ENCODE peak calls at places on chromosomes 12 and 14, in ten cellular contexts. N is NCI-H1092; K is psoas muscle; E is mucosa of gallbladder; W is neural progenitor cell; Z is effector CD8-positive, alpha-beta T cell; L is adipocyte; F is T follicular helper cell; A is Caki2; U is ureter. S is an unnamed sample.

GRCh38 chr14:74141703-74142102 is 56.9 kb downstream of the LIN52 start:
- DNase-seq in L (peak; percentile 12), K (no peak), E (no peak), U (no peak), Z (no peak), W (no peak), F (no peak), A (no peak), N (no peak), S (no peak)

GRCh38 chr12:131559517-131560516 is 151.1 kb upstream of the SFSWAP start:
- DNase-seq in F (no peak), K (no peak), U (no peak), N (no peak), W (no peak), Z (no peak), L (no peak), E (no peak), A (peak; percentile 28), S (no peak)

GRCh38 chr12:67667276-67668073 is 18.9 kb downstream of the DYRK2 start:
- DNase-seq in U (peak; percentile 73), E (peak; percentile 64), W (no peak), Z (no peak), A (no peak), L (no peak), N (no peak), K (peak; percentile 67), F (no peak), S (no peak)

GRCh38 chr12:11801643-11802042 is 152.2 kb downstream of the ETV6 start:
- DNase-seq in K (no peak), U (no peak), N (no peak), F (no peak), L (no peak), Z (no peak), E (no peak), W (no peak), A (peak; percentile 76), S (no peak)

GRCh38 chr14:81970307-81970706 is 436.7 kb upstream of the SEL1L start:
- DNase-seq in L (no peak), Z (no peak), U (no peak), E (no peak), F (no peak), W (no peak), A (no peak), N (no peak), K (no peak), S (no peak)

GRCh38 chr12:123397400-123397799 is 13.5 kb downstream of the KMT5A start:
- DNase-seq in A (no peak), W (no peak), K (no peak), F (no peak), L (no peak), N (no peak), U (no peak), E (no peak), Z (no peak), S (no peak)

GRCh38 chr12:40515041-40515825 is 177.0 kb upstream of the CNTN1 start:
- DNase-seq in A (no peak), U (no peak), Z (no peak), K (no peak), F (no peak), W (peak; percentile 46), E (no peak), N (no peak), L (peak; percentile 7), S (no peak)

GRCh38 chr14:87494010-87494409 is 499.0 kb downstream of the GALC start:
- DNase-seq in Z (no peak), A (peak; percentile 5), K (no peak), N (no peak), E (no peak), W (no peak), U (no peak), F (no peak), L (no peak), S (no peak)

GRCh38 chr12:95529693-95530225 is 21.5 kb downstream of the USP44 start:
- DNase-seq in L (peak; percentile 68), E (no peak), N (no peak), U (no peak), F (no peak), W (no peak), K (no peak), Z (no peak), A (no peak), S (no peak)

GRCh38 chr12:119036878-119037493 is 55.6 kb downstream of the SRRM4 start:
- DNase-seq in N (peak; percentile 26), U (no peak), Z (no peak), L (no peak), F (no peak), A (peak; percentile 29), W (peak; percentile 66), E (peak; percentile 10), K (no peak), S (peak; percentile 14)

GRCh38 chr12:10012630-10013330 is 2.4 kb downstream of the CLEC12B start:
- DNase-seq in A (no peak), U (no peak), E (no peak), Z (no peak), L (no peak), K (no peak), F (no peak), W (no peak), N (no peak), S (no peak)

GRCh38 chr12:30847259-30847658 is 79.3 kb upstream of the TSPAN11 start:
- DNase-seq in U (no peak), L (peak; percentile 87), A (peak; percentile 39), F (no peak), Z (no peak), W (peak; percentile 83), K (no peak), N (peak; percentile 60), E (no peak), S (no peak)

GRCh38 chr14:66121859-66122258 is 364.3 kb upstream of the CCDC196 start:
- DNase-seq in N (peak; percentile 8), A (no peak), Z (no peak), K (no peak), F (no peak), L (no peak), E (no peak), W (peak; percentile 32), U (no peak), S (no peak)

GRCh38 chr14:91415794-91416743 is 1.6 kb downstream of the CCDC88C start:
- DNase-seq in L (no peak), W (no peak), K (no peak), A (no peak), F (peak; percentile 58), E (no peak), N (no peak), Z (peak; percentile 40), U (no peak), S (no peak)

GRCh38 chr12:108152179-108152538 is 23.1 kb downstream of the WSCD2 start:
- DNase-seq in L (no peak), W (no peak), E (no peak), A (no peak), U (no peak), F (no peak), N (no peak), Z (no peak), K (no peak), S (no peak)

GRCh38 chr12:122099856-122100255 is 21.3 kb downstream of the MLXIP start:
- DNase-seq in N (no peak), F (no peak), E (no peak), U (no peak), W (no peak), Z (no peak), K (no peak), A (no peak), L (no peak), S (no peak)

GRCh38 chr12:82740129-82741000 is 53.7 kb downstream of the TMTC2 start:
- DNase-seq in F (no peak), L (peak; percentile 63), U (no peak), N (no peak), Z (no peak), E (no peak), A (peak; percentile 83), W (no peak), K (no peak), S (peak; percentile 55)

GRCh38 chr12:76441016-76441415 is 92.8 kb upstream of the BBS10 start:
- DNase-seq in Z (no peak), E (no peak), L (no peak), A (no peak), N (no peak), W (no peak), F (no peak), K (no peak), U (no peak), S (no peak)